ENCODE peak calls at places on chromosomes 16 and 17, in four cellular contexts. One of them, this sample, is unnamed.

GRCh38 chr17:81644496-81644895 is 7.5 kb downstream of the TSPAN10 start:
- DNase-seq in body of pancreas: no peak
- DNase-seq in A549: no peak
- DNase-seq in BE2C: no peak
- DNase-seq in this sample: no peak

GRCh38 chr17:17989618-17990017 is 17.0 kb downstream of the DRC3 start:
- DNase-seq in BE2C: no peak
- DNase-seq in A549: no peak
- DNase-seq in body of pancreas: no peak
- DNase-seq in this sample: no peak

GRCh38 chr17:41739661-41740352 is 5.4 kb upstream of the HAP1 start:
- DNase-seq in A549: peak; percentile 73
- DNase-seq in body of pancreas: peak; percentile 37
- DNase-seq in BE2C: no peak
- DNase-seq in this sample: peak; percentile 29

GRCh38 chr17:7064248-7064647 is 15.8 kb downstream of the CLEC10A start:
- DNase-seq in body of pancreas: no peak
- DNase-seq in BE2C: peak; percentile 56
- DNase-seq in A549: no peak
- DNase-seq in this sample: no peak

GRCh38 chr17:7774037-7774659 is 56.6 kb downstream of the DNAH2 start:
- DNase-seq in BE2C: peak; percentile 32
- DNase-seq in body of pancreas: peak; percentile 12
- DNase-seq in A549: peak; percentile 35
- DNase-seq in this sample: no peak

GRCh38 chr17:31857920-31858646 is 961 bp downstream of the COPRS start:
- DNase-seq in body of pancreas: no peak
- DNase-seq in BE2C: no peak
- DNase-seq in A549: no peak
- DNase-seq in this sample: no peak

GRCh38 chr17:78839762-78840529 is 668 bp downstream of the USP36 start:
- DNase-seq in body of pancreas: peak; percentile 43
- DNase-seq in A549: peak; percentile 58
- DNase-seq in BE2C: peak; percentile 28
- DNase-seq in this sample: peak; percentile 33

GRCh38 chr17:35554668-35555067 is 6.0 kb downstream of the SLFN14 start:
- DNase-seq in body of pancreas: no peak
- DNase-seq in BE2C: no peak
- DNase-seq in A549: no peak
- DNase-seq in this sample: no peak

GRCh38 chr17:42660692-42661345 is 1.7 kb downstream of the TUBG2 start:
- DNase-seq in A549: peak; percentile 68
- DNase-seq in body of pancreas: peak; percentile 27
- DNase-seq in BE2C: no peak
- DNase-seq in this sample: no peak

GRCh38 chr17:59839646-59840328 is 53.0 kb downstream of the TUBD1 start:
- DNase-seq in body of pancreas: no peak
- DNase-seq in A549: peak; percentile 77
- DNase-seq in BE2C: no peak
- DNase-seq in this sample: no peak

GRCh38 chr16:84246679-84247077 is 6.9 kb upstream of the KCNG4 start:
- DNase-seq in body of pancreas: no peak
- DNase-seq in BE2C: no peak
- DNase-seq in A549: no peak
- DNase-seq in this sample: no peak

GRCh38 chr17:19508327-19508867 is 25.3 kb upstream of the SLC47A1 start:
- DNase-seq in A549: no peak
- DNase-seq in body of pancreas: peak; percentile 17
- DNase-seq in BE2C: peak; percentile 15
- DNase-seq in this sample: peak; percentile 49

GRCh38 chr16:48075398-48075797 is 80.4 kb downstream of the ABCC12 start:
- DNase-seq in A549: peak; percentile 6
- DNase-seq in BE2C: no peak
- DNase-seq in body of pancreas: no peak
- DNase-seq in this sample: no peak

GRCh38 chr16:10485698-10486382 is 94.6 kb downstream of the EMP2 start:
- DNase-seq in BE2C: no peak
- DNase-seq in body of pancreas: no peak
- DNase-seq in A549: no peak
- DNase-seq in this sample: no peak

GRCh38 chr16:85983606-85984005 is 84.6 kb downstream of the IRF8 start:
- DNase-seq in A549: no peak
- DNase-seq in body of pancreas: no peak
- DNase-seq in BE2C: no peak
- DNase-seq in this sample: no peak

GRCh38 chr16:85984211-85984880 is 85.4 kb downstream of the IRF8 start:
- DNase-seq in body of pancreas: no peak
- DNase-seq in A549: no peak
- DNase-seq in BE2C: no peak
- DNase-seq in this sample: no peak

GRCh38 chr16:85983064-85983463 is 84.1 kb downstream of the IRF8 start:
- DNase-seq in BE2C: no peak
- DNase-seq in body of pancreas: no peak
- DNase-seq in A549: no peak
- DNase-seq in this sample: no peak

GRCh38 chr16:85986931-85987749 is 88.2 kb downstream of the IRF8 start:
- DNase-seq in A549: no peak
- DNase-seq in BE2C: peak; percentile 43
- DNase-seq in body of pancreas: no peak
- DNase-seq in this sample: no peak

GRCh38 chr16:85984947-85985451 is 86.0 kb downstream of the IRF8 start:
- DNase-seq in A549: no peak
- DNase-seq in body of pancreas: peak; percentile 33
- DNase-seq in BE2C: no peak
- DNase-seq in this sample: no peak
- H3K4me1 ChIP-seq in A549: no peaks in the 10 kb centered on the region
- H3K4me1 ChIP-seq in body of pancreas: no peaks in the 10 kb centered on the region
- H3K4me1 ChIP-seq in BE2C: no peaks in the 10 kb centered on the region
- H3K4me1 ChIP-seq in this sample: peaks cover 10% of the 10 kb centered on the region

GRCh38 chr17:12362853-12363252 is 302.8 kb upstream of the MYOCD start:
- DNase-seq in A549: no peak
- DNase-seq in BE2C: no peak
- DNase-seq in body of pancreas: no peak
- DNase-seq in this sample: peak; percentile 12

GRCh38 chr17:12357600-12357999 is 308.1 kb upstream of the MYOCD start:
- DNase-seq in body of pancreas: no peak
- DNase-seq in A549: no peak
- DNase-seq in BE2C: no peak
- DNase-seq in this sample: no peak

DNA sequence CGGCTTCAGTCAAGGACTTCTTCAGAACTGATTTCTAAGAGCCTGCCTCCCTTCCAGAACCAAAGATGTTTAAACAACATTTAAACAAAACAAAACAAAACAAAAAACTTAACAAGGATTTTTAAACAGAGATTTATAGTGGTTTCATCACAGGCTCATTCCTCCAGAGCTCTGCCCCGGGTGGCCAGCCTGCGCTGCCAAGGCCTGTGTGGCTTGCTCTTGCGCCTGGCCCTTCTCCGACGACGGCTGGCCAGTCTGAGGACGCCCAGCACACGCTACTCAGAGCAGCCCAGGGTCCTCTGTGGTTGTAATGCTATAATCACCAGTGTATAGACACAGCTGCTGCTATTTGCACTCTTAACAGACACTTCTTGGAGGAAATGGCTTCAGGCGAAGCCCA is 307.2 kb upstream of the MYOCD start:
- DNase-seq in body of pancreas: no peak
- DNase-seq in BE2C: no peak
- DNase-seq in A549: no peak
- DNase-seq in this sample: peak; percentile 82
- H3K4me1 ChIP-seq in body of pancreas: no peaks in the 10 kb centered on the region
- H3K4me1 ChIP-seq in BE2C: no peaks in the 10 kb centered on the region
- H3K4me1 ChIP-seq in A549: no peaks in the 10 kb centered on the region
- H3K4me1 ChIP-seq in this sample: peaks cover 13% of the 10 kb centered on the region

DNA sequence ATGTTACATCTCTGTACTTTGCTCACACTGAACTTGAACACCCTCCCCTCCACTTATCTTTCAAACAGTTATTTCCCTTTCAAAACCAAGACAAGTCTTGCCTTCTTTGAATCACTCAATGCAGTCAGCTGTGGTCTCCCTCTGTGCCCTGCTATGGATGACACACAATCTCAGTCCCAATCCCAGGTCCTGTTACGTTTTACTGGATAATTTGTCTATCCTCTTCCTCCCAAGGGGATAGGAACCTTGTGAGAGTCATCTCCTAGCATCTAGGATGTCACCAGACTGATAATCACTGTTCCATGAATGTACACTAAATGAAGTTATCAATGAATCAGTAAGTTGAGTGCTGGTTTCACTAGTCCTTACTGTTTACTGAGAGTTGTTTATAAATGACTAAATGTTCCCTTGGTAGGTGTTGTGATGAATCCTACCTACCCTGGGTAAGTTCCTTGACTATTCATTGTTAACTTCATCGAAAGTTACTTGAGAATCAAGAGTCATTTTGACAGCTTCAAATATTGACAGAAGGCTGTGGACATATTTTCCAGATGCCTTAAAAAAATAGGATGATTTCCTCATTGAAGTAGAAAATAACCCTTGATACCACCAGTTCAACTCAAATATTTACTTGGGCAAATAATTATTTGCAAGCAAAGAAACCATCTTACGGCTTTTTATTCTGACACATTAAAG is 244.9 kb downstream of the PRKCA start:
- DNase-seq in A549: peak; percentile 73
- DNase-seq in BE2C: no peak
- DNase-seq in body of pancreas: no peak
- DNase-seq in this sample: no peak
- H3K4me1 ChIP-seq in A549: peaks cover 76% of the 10 kb centered on the region
- H3K4me1 ChIP-seq in BE2C: peaks cover under 1% of the 10 kb centered on the region
- H3K4me1 ChIP-seq in body of pancreas: no peaks in the 10 kb centered on the region
- H3K4me1 ChIP-seq in this sample: peaks cover 5% of the 10 kb centered on the region

DNA sequence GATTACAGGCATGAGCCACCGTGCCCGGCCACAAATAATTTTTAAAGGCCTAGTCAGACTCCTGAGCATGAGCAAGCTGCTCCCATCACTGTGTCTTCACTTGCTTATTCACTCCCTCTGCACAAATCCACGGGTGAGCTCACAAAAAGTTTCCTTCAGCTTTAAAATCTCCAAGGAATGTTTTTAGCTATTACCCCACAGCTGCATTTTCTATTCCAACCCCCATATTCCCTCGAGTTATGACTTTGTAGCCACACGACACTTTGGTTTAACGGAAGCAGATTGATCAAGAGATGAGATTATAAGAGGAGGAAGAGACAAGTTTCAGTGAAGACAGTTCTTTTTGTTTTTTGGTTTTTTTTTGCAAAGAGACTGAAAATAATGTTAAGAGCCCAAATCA is 49.1 kb upstream of the SLC25A19 start:
- DNase-seq in BE2C: no peak
- DNase-seq in A549: no peak
- DNase-seq in body of pancreas: no peak
- DNase-seq in this sample: no peak
- H3K4me1 ChIP-seq in BE2C: no peaks in the 10 kb centered on the region
- H3K4me1 ChIP-seq in A549: no peaks in the 10 kb centered on the region
- H3K4me1 ChIP-seq in body of pancreas: peaks cover 20% of the 10 kb centered on the region
- H3K4me1 ChIP-seq in this sample: no peaks in the 10 kb centered on the region

This sample was measured in thyroid gland.